ENCODE peak calls at places on chromosomes 16 and 17, in six cellular contexts. One of them, this sample, is unnamed.

GRCh38 chr17:41885733-41886132 is 20.5 kb upstream of the KLHL11 start:
- DNase-seq in GM12878: no peak
- DNase-seq in endothelial cell of umbilical vein: no peak
- DNase-seq in HepG2: no peak
- DNase-seq in NB4: peak
- DNase-seq in K562: peak
- DNase-seq in this sample: peak

GRCh38 chr17:42230225-42230624 is 35.9 kb upstream of the GHDC start:
- DNase-seq in K562: no peak
- DNase-seq in GM12878: no peak
- DNase-seq in HepG2: no peak
- DNase-seq in endothelial cell of umbilical vein: no peak
- DNase-seq in NB4: no peak
- DNase-seq in this sample: no peak

GRCh38 chr17:77045441-77046041 is 95.2 kb upstream of the SEC14L1 start:
- DNase-seq in endothelial cell of umbilical vein: no peak
- DNase-seq in K562: no peak
- DNase-seq in HepG2: no peak
- DNase-seq in NB4: no peak
- DNase-seq in GM12878: no peak
- DNase-seq in this sample: peak

GRCh38 chr17:27576429-27577123 is 54.4 kb upstream of the LGALS9 start:
- DNase-seq in endothelial cell of umbilical vein: no peak
- DNase-seq in HepG2: peak
- DNase-seq in K562: no peak
- DNase-seq in GM12878: no peak
- DNase-seq in NB4: no peak
- DNase-seq in this sample: no peak

GRCh38 chr16:12123462-12123861 is 146.9 kb downstream of the SNX29 start:
- DNase-seq in NB4: no peak
- DNase-seq in endothelial cell of umbilical vein: no peak
- DNase-seq in GM12878: no peak
- DNase-seq in K562: no peak
- DNase-seq in HepG2: no peak
- DNase-seq in this sample: no peak

GRCh38 chr17:65954148-65954449 is 237.8 kb downstream of the CEP112 start:
- DNase-seq in endothelial cell of umbilical vein: no peak
- DNase-seq in K562: no peak
- DNase-seq in NB4: no peak
- DNase-seq in HepG2: no peak
- DNase-seq in GM12878: no peak
- DNase-seq in this sample: no peak

GRCh38 chr17:16486373-16487250 is 5.4 kb downstream of the LRRC75A start:
- DNase-seq in K562: no peak
- DNase-seq in GM12878: no peak
- DNase-seq in endothelial cell of umbilical vein: peak
- DNase-seq in HepG2: no peak
- DNase-seq in NB4: no peak
- DNase-seq in this sample: no peak

GRCh38 chr16:31460582-31461002 is 1.3 kb downstream of the ARMC5 start:
- DNase-seq in HepG2: peak
- DNase-seq in NB4: peak
- DNase-seq in K562: no peak
- DNase-seq in GM12878: no peak
- DNase-seq in endothelial cell of umbilical vein: peak
- DNase-seq in this sample: peak

GRCh38 chr17:77802811-77803220 is 155.7 kb upstream of the TNRC6C start:
- DNase-seq in GM12878: no peak
- DNase-seq in endothelial cell of umbilical vein: no peak
- DNase-seq in K562: no peak
- DNase-seq in HepG2: no peak
- DNase-seq in NB4: no peak
- DNase-seq in this sample: no peak

GRCh38 chr16:57630931-57631845 is 2.8 kb downstream of the ADGRG1 start:
- DNase-seq in GM12878: no peak
- DNase-seq in K562: no peak
- DNase-seq in NB4: no peak
- DNase-seq in endothelial cell of umbilical vein: no peak
- DNase-seq in HepG2: no peak
- DNase-seq in this sample: no peak

GRCh38 chr17:50603340-50603739 is 31.3 kb upstream of the ABCC3 start:
- DNase-seq in GM12878: no peak
- DNase-seq in endothelial cell of umbilical vein: no peak
- DNase-seq in NB4: peak
- DNase-seq in HepG2: peak
- DNase-seq in K562: peak
- DNase-seq in this sample: peak

GRCh38 chr16:46746821-46747776 is 1.0 kb downstream of the MYLK3 start:
- DNase-seq in endothelial cell of umbilical vein: no peak
- DNase-seq in K562: no peak
- DNase-seq in NB4: no peak
- DNase-seq in HepG2: peak
- DNase-seq in GM12878: no peak
- DNase-seq in this sample: no peak

GRCh38 chr17:45382226-45382625 is 50.4 kb downstream of the ARHGAP27 start:
- DNase-seq in HepG2: no peak
- DNase-seq in endothelial cell of umbilical vein: no peak
- DNase-seq in GM12878: no peak
- DNase-seq in K562: no peak
- DNase-seq in NB4: no peak
- DNase-seq in this sample: no peak

GRCh38 chr16:49701867-49702494 is 153.9 kb downstream of the ZNF423 start:
- DNase-seq in HepG2: no peak
- DNase-seq in NB4: no peak
- DNase-seq in endothelial cell of umbilical vein: no peak
- DNase-seq in GM12878: no peak
- DNase-seq in K562: no peak
- DNase-seq in this sample: no peak

GRCh38 chr16:83968483-83968865 is 430 bp downstream of the NECAB2 start:
- DNase-seq in NB4: no peak
- DNase-seq in HepG2: no peak
- DNase-seq in K562: peak
- DNase-seq in GM12878: no peak
- DNase-seq in endothelial cell of umbilical vein: no peak
- DNase-seq in this sample: no peak

GRCh38 chr16:345686-346231 is 6.8 kb downstream of the AXIN1 start:
- DNase-seq in GM12878: no peak
- DNase-seq in endothelial cell of umbilical vein: no peak
- DNase-seq in K562: no peak
- DNase-seq in NB4: no peak
- DNase-seq in HepG2: no peak
- DNase-seq in this sample: no peak

GRCh38 chr17:76027159-76027839 is at the start of gene EVPL:
- DNase-seq in K562: no peak
- DNase-seq in endothelial cell of umbilical vein: no peak
- DNase-seq in HepG2: peak
- DNase-seq in NB4: peak
- DNase-seq in GM12878: no peak
- DNase-seq in this sample: peak

GRCh38 chr16:88773812-88774291 is 11.2 kb downstream of the PIEZO1 start:
- DNase-seq in NB4: peak
- DNase-seq in GM12878: no peak
- DNase-seq in endothelial cell of umbilical vein: peak
- DNase-seq in K562: peak
- DNase-seq in HepG2: no peak
- DNase-seq in this sample: no peak

GRCh38 chr16:1470543-1471251 is 4.1 kb downstream of the CLCN7 start:
- DNase-seq in GM12878: no peak
- DNase-seq in K562: peak
- DNase-seq in NB4: peak
- DNase-seq in HepG2: no peak
- DNase-seq in endothelial cell of umbilical vein: peak
- DNase-seq in this sample: no peak

GRCh38 chr17:39229274-39229913 is 3.6 kb upstream of the STAC2 start:
- DNase-seq in GM12878: no peak
- DNase-seq in NB4: peak
- DNase-seq in K562: no peak
- DNase-seq in endothelial cell of umbilical vein: no peak
- DNase-seq in HepG2: no peak
- DNase-seq in this sample: no peak
- TF ChIP-seq MAX in GM12878: no peak
- TF ChIP-seq MAX in NB4: no peak
- TF ChIP-seq MAX in K562: no peak
- TF ChIP-seq MAX in endothelial cell of umbilical vein: no peak
- TF ChIP-seq MAX in HepG2: no peak
- TF ChIP-seq MAX in this sample: no peak

GRCh38 chr16:9836118-9836736 is 346.0 kb downstream of the GRIN2A start:
- DNase-seq in endothelial cell of umbilical vein: peak
- DNase-seq in NB4: peak
- DNase-seq in HepG2: no peak
- DNase-seq in GM12878: no peak
- DNase-seq in K562: peak
- DNase-seq in this sample: no peak
- TF ChIP-seq MYC in endothelial cell of umbilical vein: no peak
- TF ChIP-seq MYC in NB4: no peak
- TF ChIP-seq MYC in HepG2: no peak
- TF ChIP-seq MYC in GM12878: no peak
- TF ChIP-seq MYC in K562: no peak
- TF ChIP-seq MYC in this sample: no peak

GRCh38 chr16:75383141-75383540 is 50.2 kb downstream of the CFDP1 start:
- DNase-seq in endothelial cell of umbilical vein: no peak
- DNase-seq in K562: no peak
- DNase-seq in GM12878: no peak
- DNase-seq in NB4: no peak
- DNase-seq in HepG2: no peak
- DNase-seq in this sample: no peak

GRCh38 chr16:75391254-75391653 is 42.0 kb downstream of the CFDP1 start:
- DNase-seq in endothelial cell of umbilical vein: no peak
- DNase-seq in GM12878: no peak
- DNase-seq in NB4: no peak
- DNase-seq in HepG2: no peak
- DNase-seq in K562: no peak
- DNase-seq in this sample: no peak

GRCh38 chr16:75389096-75389692 is 44.1 kb downstream of the CFDP1 start:
- DNase-seq in HepG2: no peak
- DNase-seq in K562: no peak
- DNase-seq in NB4: no peak
- DNase-seq in GM12878: no peak
- DNase-seq in endothelial cell of umbilical vein: no peak
- DNase-seq in this sample: no peak

GRCh38 chr16:75385507-75386152 is 47.7 kb downstream of the CFDP1 start:
- DNase-seq in endothelial cell of umbilical vein: peak
- DNase-seq in NB4: peak
- DNase-seq in HepG2: peak
- DNase-seq in K562: peak
- DNase-seq in GM12878: peak
- DNase-seq in this sample: peak

GRCh38 chr16:75387951-75388350 is 45.4 kb downstream of the CFDP1 start:
- DNase-seq in GM12878: no peak
- DNase-seq in endothelial cell of umbilical vein: no peak
- DNase-seq in NB4: no peak
- DNase-seq in K562: no peak
- DNase-seq in HepG2: no peak
- DNase-seq in this sample: no peak
- TF ChIP-seq MAX in GM12878: no peak
- TF ChIP-seq MAX in endothelial cell of umbilical vein: no peak
- TF ChIP-seq MAX in NB4: no peak
- TF ChIP-seq MAX in K562: no peak
- TF ChIP-seq MAX in HepG2: no peak
- TF ChIP-seq MAX in this sample: no peak

GRCh38 chr17:81815646-81815985 is 11.7 kb downstream of the GCGR start:
- DNase-seq in endothelial cell of umbilical vein: no peak
- DNase-seq in NB4: no peak
- DNase-seq in K562: no peak
- DNase-seq in GM12878: no peak
- DNase-seq in HepG2: no peak
- DNase-seq in this sample: no peak
- TF ChIP-seq MYC in endothelial cell of umbilical vein: no peak
- TF ChIP-seq MYC in NB4: no peak
- TF ChIP-seq MYC in K562: no peak
- TF ChIP-seq MYC in GM12878: no peak
- TF ChIP-seq MYC in HepG2: no peak
- TF ChIP-seq MYC in this sample: no peak

GRCh38 chr16:26905336-26905735 is 161.4 kb upstream of the C16orf82 start:
- DNase-seq in K562: no peak
- DNase-seq in HepG2: no peak
- DNase-seq in GM12878: no peak
- DNase-seq in NB4: no peak
- DNase-seq in endothelial cell of umbilical vein: no peak
- DNase-seq in this sample: no peak
- TF ChIP-seq MAX in K562: no peak
- TF ChIP-seq MAX in HepG2: no peak
- TF ChIP-seq MAX in GM12878: no peak
- TF ChIP-seq MAX in NB4: no peak
- TF ChIP-seq MAX in endothelial cell of umbilical vein: no peak
- TF ChIP-seq MAX in this sample: no peak

DNA sequence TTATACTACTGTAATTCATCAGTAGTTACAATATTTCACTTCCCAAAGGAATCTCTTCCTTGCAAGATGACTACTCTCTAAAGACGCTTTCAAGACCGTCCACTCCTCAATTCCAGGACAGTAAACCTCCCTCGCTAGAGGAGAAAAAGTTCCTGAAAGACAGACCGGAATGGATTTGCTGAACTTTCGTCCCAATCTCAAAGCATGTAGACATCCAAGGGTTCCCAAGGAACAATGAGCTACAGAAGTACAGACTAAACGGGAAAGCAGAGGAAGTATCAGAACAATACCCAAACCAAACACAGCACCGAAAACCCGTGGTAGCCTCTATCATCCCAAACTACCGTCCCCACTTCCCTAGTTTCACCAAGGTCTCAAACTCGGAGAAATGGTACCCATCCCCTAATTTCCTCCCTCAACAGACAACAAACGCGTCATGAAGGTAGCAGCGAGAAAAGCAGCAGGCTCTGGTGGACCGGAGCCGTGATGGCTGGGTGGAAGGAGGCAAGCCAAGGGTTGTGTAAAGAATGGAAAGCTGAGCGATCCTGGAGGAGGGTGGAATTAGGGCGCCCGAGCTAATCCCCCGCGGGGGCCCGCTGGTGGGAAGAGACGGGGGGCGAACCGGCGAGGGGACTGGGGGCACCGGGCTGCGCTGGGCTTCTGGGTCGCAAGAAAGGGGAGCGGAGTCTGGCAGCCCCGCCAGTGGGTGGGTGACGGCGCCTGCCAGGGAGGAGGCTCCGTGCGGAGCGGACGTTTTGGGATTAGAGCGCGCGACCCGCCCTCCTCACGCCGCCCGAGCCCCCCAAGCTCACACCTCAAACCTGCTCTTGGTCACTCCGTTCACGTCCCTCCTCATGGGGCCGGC is 647 bp downstream of the FBXL20 start:
- DNase-seq in NB4: peak
- DNase-seq in HepG2: no peak
- DNase-seq in GM12878: no peak
- DNase-seq in K562: no peak
- DNase-seq in endothelial cell of umbilical vein: peak
- DNase-seq in this sample: no peak
- TF ChIP-seq MYC in NB4: no peak
- TF ChIP-seq MYC in HepG2: no peak
- TF ChIP-seq MYC in GM12878: no peak
- TF ChIP-seq MYC in K562: no peak
- TF ChIP-seq MYC in endothelial cell of umbilical vein: no peak
- TF ChIP-seq MYC in this sample: no peak